ENCODE peak calls at places on chromosome 4, in seven cellular contexts. B is brain microvascular endothelial cell; J is left colon; D is cerebellar nuclear complex; W is NCI-H1694 treated with DMSO at 0.1 percent for 48 hours; C is tibial artery; Q is CD4-positive, CD25-positive, alpha-beta regulatory T cell. F is an unnamed sample.

GRCh38 chr4:26032142-26032541 is 118.1 kb downstream of the SMIM20 start:
- DNase-seq in J (no peak), W (no peak), D (no peak), B (peak; percentile 48), Q (no peak), C (no peak), F (no peak)

GRCh38 chr4:84286048-84286447 is 213.0 kb downstream of the NKX6-1 start:
- DNase-seq in C (no peak), W (no peak), Q (no peak), D (no peak), J (no peak), B (no peak), F (no peak)

GRCh38 chr4:84985952-84986351 is 19.5 kb upstream of the WDFY3 start:
- DNase-seq in D (no peak), W (no peak), J (no peak), B (peak; percentile 89), C (no peak), Q (no peak), F (no peak)

GRCh38 chr4:87938746-87939145 is 36.8 kb upstream of the SPP1 start:
- DNase-seq in C (no peak), Q (no peak), D (no peak), W (no peak), B (no peak), J (no peak), F (no peak)

GRCh38 chr4:106569151-106570029 is 200.8 kb upstream of the GIMD1 start:
- DNase-seq in B (no peak), Q (no peak), D (no peak), W (no peak), J (no peak), C (no peak), F (no peak)

GRCh38 chr4:78149737-78150136 is 92.6 kb downstream of the FRAS1 start:
- DNase-seq in Q (no peak), W (no peak), J (no peak), B (no peak), D (no peak), C (no peak), F (no peak)

GRCh38 chr4:80071643-80072606 is 1.1 kb downstream of the ANTXR2 start:
- DNase-seq in W (peak; percentile 16), B (peak; percentile 25), Q (peak; percentile 59), D (no peak), J (peak; percentile 50), C (peak; percentile 54), F (no peak)

GRCh38 chr4:147617841-147618421 is 734 bp downstream of the TMEM184C start:
- DNase-seq in C (no peak), W (no peak), D (no peak), Q (no peak), J (no peak), B (no peak), F (peak; percentile 36)

GRCh38 chr4:183347586-183347985 is 25.4 kb upstream of the CLDN24 start:
- DNase-seq in W (no peak), J (no peak), D (no peak), C (no peak), B (no peak), Q (no peak), F (no peak)

GRCh38 chr4:159360549-159360948 is 257.7 kb downstream of the RAPGEF2 start:
- DNase-seq in B (peak; percentile 79), J (no peak), C (no peak), D (no peak), Q (no peak), W (no peak), F (no peak)

GRCh38 chr4:79923290-79923689 is 149.7 kb downstream of the ANTXR2 start:
- DNase-seq in W (no peak), D (no peak), J (no peak), B (no peak), C (no peak), Q (no peak), F (no peak)